ENCODE peak calls at places on chromosomes 7 and 10, in seven cellular contexts. Q, P, L, Y, E, T and K are unnamed samples.

GRCh38 chr7:4214501-4215155 is 467.5 kb upstream of the FOXK1 start:
- DNase-seq in Y (no peak), L (no peak), P (no peak), E (no peak), Q (no peak), T (no peak), K (no peak)

GRCh38 chr10:97550336-97551149 is 22.0 kb upstream of the ANKRD2 start:
- DNase-seq in T (no peak), Q (no peak), Y (peak), E (no peak), P (no peak), L (no peak), K (peak)

GRCh38 chr7:45514944-45515343 is 59.2 kb upstream of the ADCY1 start:
- DNase-seq in P (no peak), L (no peak), T (no peak), Y (no peak), Q (no peak), E (no peak), K (no peak)

GRCh38 chr7:140326116-140326928 is 72.0 kb downstream of the SLC37A3 start:
- DNase-seq in T (peak), L (peak), Y (no peak), P (no peak), Q (peak), E (peak), K (no peak)

GRCh38 chr7:39386718-39387117 is 179.5 kb upstream of the YAE1 start:
- DNase-seq in Q (no peak), T (no peak), P (no peak), E (no peak), L (no peak), Y (no peak), K (no peak)

GRCh38 chr10:78038791-78039547 is 5.3 kb downstream of the RPS24 start:
- DNase-seq in E (no peak), Y (no peak), Q (no peak), L (no peak), T (no peak), P (no peak), K (no peak)

GRCh38 chr10:29746080-29746797 is 111.5 kb upstream of the SVIL start:
- DNase-seq in E (no peak), L (no peak), Q (no peak), Y (no peak), P (no peak), T (no peak), K (no peak)

GRCh38 chr7:30863694-30864011 is 48.0 kb upstream of the AQP1 start:
- DNase-seq in E (no peak), Q (no peak), T (no peak), P (no peak), Y (no peak), L (no peak), K (no peak)

GRCh38 chr7:142443614-142444013 is 185.8 kb upstream of the PRSS58 start:
- DNase-seq in E (no peak), Y (no peak), T (no peak), P (no peak), Q (no peak), L (no peak), K (no peak)

GRCh38 chr10:18099420-18099819 is 40.8 kb upstream of the CACNB2 start:
- DNase-seq in T (no peak), Q (no peak), Y (no peak), L (no peak), P (no peak), E (no peak), K (no peak)

GRCh38 chr10:72079356-72079755 is 9.0 kb downstream of the SPOCK2 start:
- DNase-seq in Y (no peak), E (no peak), L (no peak), T (peak), P (no peak), Q (no peak), K (no peak)

GRCh38 chr7:20111821-20112542 is 105.2 kb downstream of the MACC1 start:
- DNase-seq in L (no peak), P (no peak), Q (no peak), E (no peak), T (no peak), Y (no peak), K (no peak)

GRCh38 chr7:134922730-134923704 is 63.3 kb upstream of the AGBL3 start:
- DNase-seq in T (no peak), L (no peak), P (no peak), Y (no peak), E (no peak), Q (no peak), K (no peak)

GRCh38 chr7:131424219-131424822 is 96.6 kb downstream of the MKLN1 start:
- DNase-seq in T (peak), E (peak), Q (peak), Y (no peak), P (no peak), L (no peak), K (no peak)

GRCh38 chr10:11446133-11446532 is 165.3 kb downstream of the USP6NL start:
- DNase-seq in T (no peak), P (no peak), L (no peak), Y (no peak), E (no peak), Q (no peak), K (no peak)

GRCh38 chr10:44293842-44294241 is 91.1 kb downstream of the CXCL12 start:
- DNase-seq in E (no peak), P (no peak), L (peak), Q (no peak), T (no peak), Y (no peak), K (peak)

GRCh38 chr10:125030567-125031197 is 88.8 kb downstream of the ZRANB1 start:
- DNase-seq in T (no peak), Y (peak), P (no peak), Q (no peak), L (no peak), E (no peak), K (no peak)

GRCh38 chr10:3933733-3934132 is 148.7 kb upstream of the KLF6 start:
- DNase-seq in T (no peak), L (no peak), Y (no peak), P (no peak), E (no peak), Q (no peak), K (no peak)

GRCh38 chr10:21184984-21185383 is 287.9 kb upstream of the NEBL start:
- DNase-seq in T (no peak), Y (no peak), Q (no peak), E (no peak), P (no peak), L (no peak), K (no peak)

DNA sequence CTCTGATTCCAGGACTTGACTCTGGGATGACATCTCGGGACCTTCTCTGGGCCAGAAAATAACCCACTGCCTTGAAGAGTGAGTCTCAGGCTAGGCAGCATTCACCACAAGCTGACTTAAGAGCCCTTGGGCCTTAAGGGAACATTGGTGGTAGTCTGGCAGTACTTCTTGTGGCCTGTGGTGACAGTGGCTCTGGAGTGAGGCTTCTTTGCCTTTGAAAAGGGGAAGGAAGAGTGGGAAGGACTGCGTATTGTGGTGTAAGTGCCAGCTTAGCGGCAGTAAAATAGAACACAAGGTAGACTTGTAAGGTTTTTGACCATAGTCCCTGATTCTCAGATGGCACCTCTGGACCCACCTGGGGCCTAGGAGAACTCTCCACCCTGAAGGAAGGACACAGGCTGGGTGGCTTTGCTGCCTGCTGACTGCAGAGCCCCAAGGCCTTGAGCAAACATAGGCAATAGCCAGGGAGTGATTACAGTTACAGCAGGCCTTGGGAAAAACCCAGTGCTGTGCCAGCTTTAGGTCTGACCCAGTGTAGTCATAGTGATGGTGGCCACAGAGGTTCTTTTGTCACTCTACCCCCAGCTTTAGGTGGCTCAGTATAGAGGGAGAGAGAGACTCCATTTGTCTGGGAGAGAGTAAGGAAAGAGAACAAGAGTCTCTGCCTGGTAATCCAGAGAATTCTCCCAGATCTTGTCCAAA is 483.9 kb downstream of the SH2D4B start:
- DNase-seq in T (no peak), Q (no peak), P (no peak), E (no peak), Y (peak), L (no peak), K (no peak)
- TF ChIP-seq CTCF in T (no peak), Q (no peak), P (no peak), E (no peak), Y (no peak), L (no peak), K (no peak)

GRCh38 chr7:36262286-36262685 is 109.2 kb downstream of the EEPD1 start:
- DNase-seq in P (no peak), E (no peak), L (no peak), T (no peak), Y (no peak), Q (no peak), K (no peak)
- H3K27ac ChIP-seq in P (no peak), E (peak), L (peak), T (no peak), Y (peak), Q (peak), K (peak)

GRCh38 chr10:86367339-86367951 is 850 bp upstream of the GRID1 start:
- DNase-seq in Y (no peak), E (no peak), T (peak), P (no peak), L (no peak), Q (no peak), K (peak)
- H3K4me3 ChIP-seq in Y (no peak), E (no peak), T (no peak), P (peak), L (no peak), Q (peak), K (peak)

GRCh38 chr7:65477326-65477725 is 103.7 kb downstream of the ZNF92 start:
- DNase-seq in T (peak), E (no peak), Q (peak), L (no peak), Y (no peak), P (no peak), K (no peak)
- TF ChIP-seq CTCF in T (peak), E (peak), Q (no peak), L (no peak), Y (no peak), P (no peak), K (no peak)

GRCh38 chr7:26618458-26618857 is 245.9 kb downstream of the SKAP2 start:
- DNase-seq in Y (no peak), P (no peak), E (no peak), T (no peak), L (no peak), Q (no peak), K (no peak)

GRCh38 chr7:26617066-26617465 is 247.3 kb downstream of the SKAP2 start:
- DNase-seq in P (no peak), T (no peak), E (no peak), L (no peak), Y (no peak), Q (no peak), K (no peak)

GRCh38 chr7:26618898-26619297 is 245.5 kb downstream of the SKAP2 start:
- DNase-seq in T (no peak), Y (no peak), P (no peak), L (no peak), E (no peak), Q (no peak), K (no peak)

GRCh38 chr7:26620352-26620751 is 244.0 kb downstream of the SKAP2 start:
- DNase-seq in Q (peak), P (no peak), T (no peak), L (no peak), E (no peak), Y (no peak), K (no peak)

GRCh38 chr7:26619348-26619747 is 245.0 kb downstream of the SKAP2 start:
- DNase-seq in T (no peak), P (no peak), L (no peak), Y (no peak), Q (no peak), E (no peak), K (no peak)
- H3K27ac ChIP-seq in T (no peak), P (no peak), L (no peak), Y (no peak), Q (no peak), E (no peak), K (no peak)

GRCh38 chr7:71547426-71547825 is 415.5 kb downstream of the GALNT17 start:
- DNase-seq in P (no peak), L (no peak), E (no peak), Q (no peak), Y (no peak), T (no peak), K (no peak)
- H3K4me3 ChIP-seq in P (no peak), L (no peak), E (no peak), Q (no peak), Y (no peak), T (no peak), K (no peak)

GRCh38 chr7:100632951-100633717 is 8.2 kb downstream of the TFR2 start:
- DNase-seq in Y (peak), Q (peak), P (no peak), L (peak), E (no peak), T (peak), K (peak)
- TF ChIP-seq CTCF in Y (no peak), Q (peak), P (no peak), L (peak), E (peak), T (peak), K (no peak)

GRCh38 chr7:100974021-100974420 is 4.7 kb downstream of the MUC12 start:
- DNase-seq in P (no peak), T (no peak), L (no peak), Q (no peak), E (no peak), Y (no peak), K (no peak)

GRCh38 chr7:100968650-100969049 is 715 bp upstream of the MUC12 start:
- DNase-seq in P (no peak), E (no peak), Y (no peak), Q (no peak), L (peak), T (no peak), K (no peak)

GRCh38 chr7:100972002-100972347 is 2.6 kb downstream of the MUC12 start:
- DNase-seq in Q (no peak), E (no peak), L (no peak), P (no peak), T (no peak), Y (no peak), K (no peak)

GRCh38 chr7:100969066-100969615 is at the start of gene MUC12:
- DNase-seq in Q (no peak), L (no peak), Y (no peak), E (no peak), T (no peak), P (no peak), K (no peak)

GRCh38 chr7:100971111-100972001 is 2.0 kb downstream of the MUC12 start:
- DNase-seq in P (no peak), L (no peak), Q (no peak), Y (no peak), E (no peak), T (no peak), K (no peak)
- H3K27ac ChIP-seq in P (no peak), L (peak), Q (no peak), Y (no peak), E (no peak), T (no peak), K (no peak)

DNA sequence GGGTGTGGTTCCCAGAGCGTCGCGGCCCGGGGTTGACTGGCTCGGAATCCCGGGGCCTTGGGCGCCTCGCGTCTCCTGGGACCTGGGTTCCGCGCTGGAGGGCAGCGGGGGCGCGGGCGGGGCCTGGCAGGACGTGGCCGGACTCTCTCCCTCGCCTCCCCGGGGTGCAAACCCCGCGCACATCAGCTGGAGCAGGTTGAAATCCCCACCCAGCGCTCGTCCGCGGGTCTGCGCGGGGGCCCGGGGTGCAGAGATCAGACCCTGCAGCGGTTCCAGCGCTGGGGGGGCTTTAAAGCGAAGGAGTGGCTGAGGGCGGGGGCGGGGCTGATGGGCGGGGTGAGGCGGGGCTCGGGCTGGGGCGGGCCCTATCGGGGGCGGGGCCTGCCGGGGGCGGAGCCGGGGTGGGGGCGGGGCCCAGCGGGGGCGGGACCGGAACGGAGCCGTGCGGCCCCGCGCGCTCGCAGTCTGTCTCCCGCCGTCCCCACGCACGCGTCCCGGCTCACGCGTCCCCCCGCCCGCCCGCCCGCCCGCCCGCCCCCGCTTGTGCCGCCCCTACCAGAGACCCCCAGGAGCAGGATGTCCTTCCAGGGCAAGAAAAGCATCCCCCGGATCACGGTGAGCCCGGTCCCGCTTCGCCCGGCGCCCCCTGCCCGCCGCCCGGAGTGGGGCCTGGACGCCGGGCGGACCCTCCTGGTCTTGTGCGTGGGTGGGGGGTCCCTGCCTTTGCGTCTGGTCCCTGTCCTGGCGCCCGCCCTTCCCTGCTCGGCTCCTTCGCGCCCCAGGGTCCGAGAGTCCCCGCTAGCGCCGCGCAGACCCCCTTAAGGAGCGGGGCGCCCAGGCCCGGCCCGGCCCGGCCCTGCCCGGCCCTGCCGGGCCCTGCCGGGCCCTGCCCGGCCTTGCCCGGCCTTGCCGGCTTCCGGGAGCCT is at the start of gene DPYSL4:
- DNase-seq in Y (peak), L (no peak), E (no peak), T (peak), P (no peak), Q (peak), K (peak)
- H3K4me3 ChIP-seq in Y (peak), L (no peak), E (peak), T (peak), P (peak), Q (peak), K (peak)

GRCh38 chr7:22854158-22855048 is 31.8 kb upstream of the TOMM7 start:
- DNase-seq in Y (peak), T (peak), P (peak), Q (peak), E (no peak), L (peak), K (peak)
- TF ChIP-seq CTCF in Y (peak), T (peak), P (no peak), Q (no peak), E (no peak), L (no peak), K (no peak)